ENCODE peak calls at places on chromosomes 12 and 14, in five cellular contexts. K is CD8-positive, alpha-beta memory T cell; P is OCI-LY7; F is ovary; H is aorta. X is an unnamed sample.

GRCh38 chr12:47488888-47489287 is 216.9 kb downstream of the RPAP3 start:
- DNase-seq in F (no peak), H (no peak), P (no peak), K (no peak), X (no peak)

GRCh38 chr14:104346112-104346462 is 207.7 kb downstream of the KIF26A start:
- DNase-seq in F (no peak), H (no peak), K (no peak), P (no peak), X (no peak)

GRCh38 chr12:115201928-115202327 is 518.0 kb upstream of the TBX3 start:
- DNase-seq in F (no peak), K (no peak), H (no peak), P (no peak), X (no peak)

GRCh38 chr14:24441904-24442239 is 704 bp downstream of the SDR39U1 start:
- DNase-seq in F (no peak), K (no peak), H (no peak), P (no peak), X (no peak)

GRCh38 chr14:91754819-91755218 is 22.9 kb upstream of the CATSPERB start:
- DNase-seq in K (no peak), P (no peak), H (no peak), F (no peak), X (no peak)

GRCh38 chr14:105314287-105315185 is at the start of gene PACS2:
- DNase-seq in K (peak; percentile 83), H (peak; percentile 91), F (peak; percentile 72), P (peak; percentile 93), X (peak; percentile 90)

GRCh38 chr12:59149995-59150642 is 229.8 kb upstream of the LRIG3 start:
- DNase-seq in K (no peak), F (no peak), P (peak; percentile 81), H (no peak), X (peak; percentile 8)

GRCh38 chr12:16352481-16352880 is 5.0 kb downstream of the MGST1 start:
- DNase-seq in F (no peak), H (no peak), K (no peak), P (no peak), X (no peak)

GRCh38 chr12:104825408-104825807 is 132.7 kb downstream of the SLC41A2 start:
- DNase-seq in K (no peak), P (peak; percentile 17), H (no peak), F (no peak), X (peak; percentile 24)

GRCh38 chr12:11697670-11698387 is 48.4 kb downstream of the ETV6 start:
- DNase-seq in H (no peak), K (no peak), P (no peak), F (no peak), X (no peak)

GRCh38 chr12:92558806-92559205 is 144.0 kb upstream of the PLEKHG7 start:
- DNase-seq in F (no peak), P (no peak), K (no peak), H (no peak), X (no peak)

GRCh38 chr12:71810905-71811304 is 28.7 kb upstream of the TBC1D15 start:
- DNase-seq in P (no peak), K (no peak), F (no peak), H (no peak), X (no peak)

GRCh38 chr14:76953196-76953945 is 75.1 kb downstream of the IRF2BPL start:
- DNase-seq in H (peak; percentile 85), P (no peak), F (peak; percentile 77), K (peak; percentile 41), X (peak; percentile 31)
- H3K4me3 ChIP-seq in H (no peak overlapping the region), P (no peak overlapping the region), F (peak overlapping the region; percentile 25), K (peak overlapping the region; percentile 44), X (no peak overlapping the region)

DNA sequence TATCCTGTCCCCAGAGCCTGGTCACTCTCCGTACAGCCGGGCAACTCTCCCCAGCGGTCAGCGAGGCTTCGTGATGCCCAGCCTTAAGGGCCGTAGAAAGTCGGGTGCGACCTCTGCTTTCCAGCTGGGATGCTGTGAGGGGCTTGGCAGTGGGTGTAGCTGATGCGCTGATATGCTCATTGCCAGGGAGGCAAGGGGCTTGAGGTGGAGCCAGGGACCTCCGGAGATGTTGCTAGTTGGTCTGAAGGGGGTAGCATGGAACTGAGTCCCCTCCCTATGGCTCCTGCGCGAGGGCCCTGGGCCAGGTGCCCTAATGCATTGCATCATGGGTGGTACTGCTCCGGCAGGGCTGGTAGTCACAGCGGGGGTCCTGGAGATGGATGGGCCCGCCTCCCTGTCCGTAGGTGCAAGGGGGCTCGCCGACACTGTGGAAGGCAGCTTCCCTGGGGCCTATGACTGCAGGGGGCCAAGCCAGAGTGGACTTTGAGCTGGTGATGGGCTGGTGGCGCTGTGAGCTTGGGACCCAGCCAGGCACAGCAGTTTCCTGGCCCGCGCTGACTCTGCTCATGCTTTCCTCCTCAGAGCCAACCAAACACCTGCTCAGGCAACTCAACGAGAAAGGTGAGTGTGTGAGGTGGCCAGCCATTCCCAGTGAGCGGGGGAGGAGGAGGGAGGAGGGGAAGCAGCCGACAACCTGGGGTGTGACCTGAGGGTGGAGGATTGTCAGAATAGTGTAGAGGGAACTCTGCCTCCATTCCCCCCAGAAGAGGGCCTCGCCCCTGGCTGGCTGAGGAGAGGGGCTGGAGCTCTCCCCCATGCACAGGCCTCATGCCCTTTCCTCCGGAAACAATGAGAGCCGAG is 32.3 kb downstream of the PLEKHG3 start:
- DNase-seq in F (no peak), H (peak; percentile 69), K (no peak), P (no peak), X (no peak)
- H3K27ac ChIP-seq in F (no peak overlapping the region), H (no peak overlapping the region), K (no peak overlapping the region), P (no peak overlapping the region), X (no peak overlapping the region)

GRCh38 chr12:8145754-8146415 is 10.9 kb upstream of the ZNF705A start:
- DNase-seq in P (no peak), H (peak; percentile 87), F (no peak), K (no peak), X (no peak)
- H3K4me3 ChIP-seq in P (no peak overlapping the region), H (no peak overlapping the region), F (no peak overlapping the region), K (no peak overlapping the region), X (no peak overlapping the region)

GRCh38 chr12:132711169-132711843 is 664 bp downstream of the PGAM5 start:
- DNase-seq in F (no peak), P (peak; percentile 49), K (no peak), H (peak; percentile 79), X (peak; percentile 34)
- H3K27ac ChIP-seq in F (no peak overlapping the region), P (peak overlapping the region; percentile 62), K (peak overlapping the region; percentile 54), H (no peak overlapping the region), X (peak overlapping the region; percentile 23)

GRCh38 chr14:56886471-56887062 is 76.3 kb upstream of the OTX2 start:
- DNase-seq in H (no peak), F (no peak), K (no peak), P (no peak), X (no peak)
- H3K4me3 ChIP-seq in H (no peak overlapping the region), F (no peak overlapping the region), K (no peak overlapping the region), P (no peak overlapping the region), X (no peak overlapping the region)

DNA sequence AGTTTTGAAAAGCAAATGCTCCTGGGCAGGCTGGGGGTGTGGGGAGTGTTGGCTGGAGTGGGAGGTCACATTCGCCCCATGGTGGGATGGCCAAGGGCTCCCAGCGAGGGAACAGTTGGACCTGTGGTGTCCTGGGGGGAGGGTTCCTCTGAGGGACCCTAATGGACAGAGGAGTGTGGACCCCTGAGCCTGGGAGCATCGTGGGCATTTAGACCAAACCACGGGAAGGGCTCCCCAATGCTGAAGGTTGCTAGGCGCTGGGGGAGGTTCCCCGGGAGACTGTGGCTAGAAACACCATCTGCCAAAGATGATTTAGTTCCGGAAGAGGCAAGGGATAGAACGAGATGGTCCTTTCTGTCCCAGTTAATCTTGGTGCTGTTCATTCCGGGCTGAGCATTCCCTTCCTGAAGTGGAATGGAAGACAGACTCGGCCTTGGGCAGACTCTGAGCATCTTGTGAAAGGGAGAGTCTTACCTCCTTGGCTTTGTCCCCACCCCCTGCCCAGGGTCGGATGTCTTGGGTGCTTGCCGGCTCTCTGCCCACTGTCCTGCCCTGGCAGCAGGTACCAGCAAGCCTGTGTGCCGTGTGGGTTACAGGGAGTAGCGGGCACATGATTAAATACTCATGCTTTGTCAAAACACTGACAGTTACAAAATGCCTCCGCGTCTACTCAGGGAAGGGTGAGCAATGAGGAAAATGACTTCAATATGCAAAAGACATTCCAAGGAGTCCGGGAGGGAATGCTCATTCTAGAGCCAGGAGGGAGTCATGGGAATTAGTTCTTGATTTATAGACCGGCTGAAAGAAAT is 215.9 kb downstream of the CACNA1C start:
- DNase-seq in K (no peak), F (no peak), P (no peak), H (peak; percentile 83), X (no peak)
- H3K27ac ChIP-seq in K (no peak overlapping the region), F (no peak overlapping the region), P (no peak overlapping the region), H (peak overlapping the region; percentile 0), X (no peak overlapping the region)

GRCh38 chr12:120227233-120228040 is 26.5 kb upstream of the RPLP0 start:
- DNase-seq in K (no peak), H (no peak), F (no peak), P (no peak), X (no peak)

GRCh38 chr12:120223458-120224303 is 22.8 kb upstream of the RPLP0 start:
- DNase-seq in F (no peak), P (no peak), H (no peak), K (no peak), X (no peak)

GRCh38 chr12:120224304-120225199 is 23.6 kb upstream of the RPLP0 start:
- DNase-seq in P (no peak), F (no peak), K (no peak), H (no peak), X (no peak)

GRCh38 chr12:120225852-120226640 is 25.1 kb upstream of the RPLP0 start:
- DNase-seq in K (no peak), H (no peak), P (peak; percentile 49), F (no peak), X (peak; percentile 57)

GRCh38 chr12:120225200-120225558 is 24.3 kb upstream of the RPLP0 start:
- DNase-seq in K (no peak), P (no peak), F (no peak), H (no peak), X (no peak)
- H3K4me3 ChIP-seq in K (peak overlapping the region; percentile 9), P (no peak overlapping the region), F (no peak overlapping the region), H (no peak overlapping the region), X (no peak overlapping the region)

X was measured in CD4-positive, CD25-positive, alpha-beta regulatory T cell.